ENCODE peak calls at places on chromosomes 11 and 22, in five cellular contexts. T is activated CD4-positive, alpha-beta T cell treated with anti-CD3 and anti-CD28 coated beads for 36 hours; S is stimulated activated CD4-positive, alpha-beta T cell treated with anti-CD3 and anti-CD28 coated beads, Interleukin-4, amount 100 ng/mL, for 48 hours; E is foreskin fibroblast; U is WTC11. I is an unnamed sample.

GRCh38 chr11:115170133-115170815 is 333.9 kb downstream of the CADM1 start:
- DNase-seq in T (peak; percentile 39), E (peak; percentile 4), U (peak; percentile 60), S (no peak), I (peak; percentile 61)

GRCh38 chr22:50422961-50423815 is 51.6 kb downstream of the SBF1 start:
- DNase-seq in U (no peak), S (no peak), T (no peak), E (no peak), I (no peak)

GRCh38 chr22:41469218-41469851 is 418 bp downstream of the ACO2 start:
- DNase-seq in S (peak; percentile 36), U (peak; percentile 34), E (no peak), T (peak; percentile 56), I (no peak)

GRCh38 chr11:116046127-116046526 is 541.9 kb upstream of the CADM1 start:
- DNase-seq in T (no peak), S (no peak), E (no peak), U (no peak), I (no peak)

GRCh38 chr11:116243975-116244374 is 528.8 kb downstream of the BUD13 start:
- DNase-seq in S (no peak), U (no peak), T (no peak), E (no peak), I (no peak)

GRCh38 chr11:113614097-113614496 is 92.0 kb downstream of the TMPRSS5 start:
- DNase-seq in U (no peak), E (no peak), S (no peak), T (no peak), I (no peak)

GRCh38 chr11:77199346-77199745 is 71.3 kb downstream of the MYO7A start:
- DNase-seq in E (no peak), S (no peak), T (peak; percentile 3), U (no peak), I (no peak)

GRCh38 chr11:126366064-126366822 is 10.8 kb downstream of the ST3GAL4 start:
- DNase-seq in T (no peak), E (no peak), S (no peak), U (no peak), I (no peak)

GRCh38 chr22:29871684-29872083 is 11.3 kb upstream of the MTMR3 start:
- DNase-seq in E (no peak), T (no peak), U (no peak), S (no peak), I (no peak)

GRCh38 chr11:79400206-79400605 is 40.6 kb downstream of the TENM4 start:
- DNase-seq in E (no peak), T (no peak), S (no peak), U (no peak), I (no peak)

GRCh38 chr22:40729284-40729683 is 50.0 kb downstream of the MCHR1 start:
- DNase-seq in E (no peak), T (no peak), U (no peak), S (no peak), I (no peak)

GRCh38 chr22:26981111-26981510 is 323.7 kb downstream of the MIAT start:
- DNase-seq in T (no peak), S (no peak), U (no peak), E (no peak), I (no peak)

I was measured in stimulated activated effector memory CD8-positive, alpha-beta T cell treated with anti-CD3 and anti-CD28 coated beads, Interleukin-12 subunit alpha, Interleukin-12 subunit beta, amount 100 ng/mL, for 72 hours.